ENCODE peak calls at places on chromosomes 12 and 14, in eight cellular contexts. One of them, this sample, is unnamed.

GRCh38 chr14:51109651-51110050 is 14.7 kb upstream of the TRIM9 start:
- DNase-seq in PC-3: no peak
- DNase-seq in endodermal cell: no peak
- DNase-seq in K562: no peak
- DNase-seq in endothelial cell of umbilical vein: no peak
- DNase-seq in fibroblast of lung: no peak
- DNase-seq in HCT116: no peak
- DNase-seq in HepG2: no peak
- DNase-seq in this sample: no peak

GRCh38 chr12:120117961-120118709 is 1.6 kb upstream of the RAB35 start:
- DNase-seq in PC-3: peak
- DNase-seq in endodermal cell: peak
- DNase-seq in K562: peak
- DNase-seq in endothelial cell of umbilical vein: peak
- DNase-seq in fibroblast of lung: peak
- DNase-seq in HCT116: no peak
- DNase-seq in HepG2: peak
- DNase-seq in this sample: no peak

GRCh38 chr14:75875958-75876357 is 105.8 kb downstream of the TGFB3 start:
- DNase-seq in PC-3: no peak
- DNase-seq in endodermal cell: no peak
- DNase-seq in K562: no peak
- DNase-seq in endothelial cell of umbilical vein: no peak
- DNase-seq in fibroblast of lung: no peak
- DNase-seq in HCT116: no peak
- DNase-seq in HepG2: no peak
- DNase-seq in this sample: no peak

GRCh38 chr12:16329594-16329993 is 17.9 kb upstream of the MGST1 start:
- DNase-seq in PC-3: peak
- DNase-seq in endodermal cell: no peak
- DNase-seq in K562: no peak
- DNase-seq in endothelial cell of umbilical vein: no peak
- DNase-seq in fibroblast of lung: no peak
- DNase-seq in HCT116: no peak
- DNase-seq in HepG2: no peak
- DNase-seq in this sample: no peak

GRCh38 chr12:106223485-106224391 is 24.1 kb downstream of the CKAP4 start:
- DNase-seq in PC-3: peak
- DNase-seq in endodermal cell: peak
- DNase-seq in K562: peak
- DNase-seq in endothelial cell of umbilical vein: peak
- DNase-seq in fibroblast of lung: peak
- DNase-seq in HCT116: peak
- DNase-seq in HepG2: peak
- DNase-seq in this sample: peak

GRCh38 chr14:33567736-33568124 is 383.1 kb downstream of the EGLN3 start:
- DNase-seq in PC-3: peak
- DNase-seq in endodermal cell: no peak
- DNase-seq in K562: no peak
- DNase-seq in endothelial cell of umbilical vein: peak
- DNase-seq in fibroblast of lung: peak
- DNase-seq in HCT116: no peak
- DNase-seq in HepG2: no peak
- DNase-seq in this sample: no peak

GRCh38 chr12:49962861-49963765 is 1.4 kb downstream of the AQP5 start:
- DNase-seq in PC-3: peak
- DNase-seq in endodermal cell: peak
- DNase-seq in K562: no peak
- DNase-seq in endothelial cell of umbilical vein: peak
- DNase-seq in fibroblast of lung: no peak
- DNase-seq in HCT116: peak
- DNase-seq in HepG2: no peak
- DNase-seq in this sample: no peak

GRCh38 chr14:96071561-96071960 is 32.4 kb downstream of the C14orf132 start:
- DNase-seq in PC-3: no peak
- DNase-seq in endodermal cell: peak
- DNase-seq in K562: no peak
- DNase-seq in endothelial cell of umbilical vein: no peak
- DNase-seq in fibroblast of lung: no peak
- DNase-seq in HCT116: no peak
- DNase-seq in HepG2: no peak
- DNase-seq in this sample: no peak

GRCh38 chr12:84689638-84690037 is 223.0 kb downstream of the SLC6A15 start:
- DNase-seq in PC-3: no peak
- DNase-seq in endodermal cell: peak
- DNase-seq in K562: no peak
- DNase-seq in endothelial cell of umbilical vein: no peak
- DNase-seq in fibroblast of lung: no peak
- DNase-seq in HCT116: no peak
- DNase-seq in HepG2: no peak
- DNase-seq in this sample: no peak

GRCh38 chr12:111359231-111359913 is 9.5 kb downstream of the PHETA1 start:
- DNase-seq in PC-3: no peak
- DNase-seq in endodermal cell: no peak
- DNase-seq in K562: no peak
- DNase-seq in endothelial cell of umbilical vein: no peak
- DNase-seq in fibroblast of lung: no peak
- DNase-seq in HCT116: no peak
- DNase-seq in HepG2: no peak
- DNase-seq in this sample: no peak

GRCh38 chr14:60648934-60649814 is at the start of gene SIX1:
- DNase-seq in PC-3: peak
- DNase-seq in endodermal cell: peak
- DNase-seq in K562: peak
- DNase-seq in endothelial cell of umbilical vein: peak
- DNase-seq in fibroblast of lung: peak
- DNase-seq in HCT116: peak
- DNase-seq in HepG2: peak
- DNase-seq in this sample: peak

GRCh38 chr14:64682173-64682710 is 22.0 kb upstream of the PLEKHG3 start:
- DNase-seq in PC-3: peak
- DNase-seq in endodermal cell: peak
- DNase-seq in K562: no peak
- DNase-seq in endothelial cell of umbilical vein: peak
- DNase-seq in fibroblast of lung: peak
- DNase-seq in HCT116: no peak
- DNase-seq in HepG2: no peak
- DNase-seq in this sample: no peak

GRCh38 chr14:87108726-87109125 is 884.3 kb downstream of the GALC start:
- DNase-seq in PC-3: no peak
- DNase-seq in endodermal cell: no peak
- DNase-seq in K562: no peak
- DNase-seq in endothelial cell of umbilical vein: no peak
- DNase-seq in fibroblast of lung: peak
- DNase-seq in HCT116: no peak
- DNase-seq in HepG2: no peak
- DNase-seq in this sample: no peak

GRCh38 chr14:49623941-49624806 is 3.6 kb downstream of the MGAT2 start:
- DNase-seq in PC-3: peak
- DNase-seq in endodermal cell: no peak
- DNase-seq in K562: no peak
- DNase-seq in endothelial cell of umbilical vein: peak
- DNase-seq in fibroblast of lung: no peak
- DNase-seq in HCT116: no peak
- DNase-seq in HepG2: no peak
- DNase-seq in this sample: peak

GRCh38 chr12:110449799-110450497 is at the start of gene ARPC3:
- DNase-seq in PC-3: peak
- DNase-seq in endodermal cell: peak
- DNase-seq in K562: peak
- DNase-seq in endothelial cell of umbilical vein: peak
- DNase-seq in fibroblast of lung: peak
- DNase-seq in HCT116: peak
- DNase-seq in HepG2: peak
- DNase-seq in this sample: peak

GRCh38 chr12:112716099-112717093 is 75.2 kb upstream of the RPH3A start:
- DNase-seq in PC-3: no peak
- DNase-seq in endodermal cell: peak
- DNase-seq in K562: peak
- DNase-seq in endothelial cell of umbilical vein: peak
- DNase-seq in fibroblast of lung: no peak
- DNase-seq in HCT116: peak
- DNase-seq in HepG2: no peak
- DNase-seq in this sample: peak

GRCh38 chr12:8644345-8645248 is 18.0 kb downstream of the MFAP5 start:
- DNase-seq in PC-3: no peak
- DNase-seq in endodermal cell: peak
- DNase-seq in K562: no peak
- DNase-seq in endothelial cell of umbilical vein: no peak
- DNase-seq in fibroblast of lung: peak
- DNase-seq in HCT116: no peak
- DNase-seq in HepG2: no peak
- DNase-seq in this sample: peak

GRCh38 chr12:121301876-121302275 is 5.4 kb upstream of the CAMKK2 start:
- DNase-seq in PC-3: peak
- DNase-seq in endodermal cell: no peak
- DNase-seq in K562: no peak
- DNase-seq in endothelial cell of umbilical vein: no peak
- DNase-seq in fibroblast of lung: no peak
- DNase-seq in HCT116: no peak
- DNase-seq in HepG2: no peak
- DNase-seq in this sample: peak

GRCh38 chr12:49945394-49946080 is 5.0 kb upstream of the AQP2 start:
- DNase-seq in PC-3: peak
- DNase-seq in endodermal cell: peak
- DNase-seq in K562: peak
- DNase-seq in endothelial cell of umbilical vein: peak
- DNase-seq in fibroblast of lung: peak
- DNase-seq in HCT116: peak
- DNase-seq in HepG2: peak
- DNase-seq in this sample: peak

GRCh38 chr14:80475074-80475473 is 263.8 kb upstream of the DIO2 start:
- DNase-seq in PC-3: peak
- DNase-seq in endodermal cell: no peak
- DNase-seq in K562: no peak
- DNase-seq in endothelial cell of umbilical vein: no peak
- DNase-seq in fibroblast of lung: peak
- DNase-seq in HCT116: no peak
- DNase-seq in HepG2: no peak
- DNase-seq in this sample: no peak

GRCh38 chr12:73547421-73547820 is 990.2 kb upstream of the ATXN7L3B start:
- DNase-seq in PC-3: peak
- DNase-seq in endodermal cell: no peak
- DNase-seq in K562: no peak
- DNase-seq in endothelial cell of umbilical vein: no peak
- DNase-seq in fibroblast of lung: no peak
- DNase-seq in HCT116: no peak
- DNase-seq in HepG2: no peak
- DNase-seq in this sample: peak

GRCh38 chr12:124171231-124171985 is 123.5 kb upstream of the RFLNA start:
- DNase-seq in PC-3: no peak
- DNase-seq in endodermal cell: no peak
- DNase-seq in K562: no peak
- DNase-seq in endothelial cell of umbilical vein: no peak
- DNase-seq in fibroblast of lung: no peak
- DNase-seq in HCT116: no peak
- DNase-seq in HepG2: no peak
- DNase-seq in this sample: peak
- H3K27ac ChIP-seq in PC-3: no peak
- H3K27ac ChIP-seq in endodermal cell: no peak
- H3K27ac ChIP-seq in K562: no peak
- H3K27ac ChIP-seq in endothelial cell of umbilical vein: no peak
- H3K27ac ChIP-seq in fibroblast of lung: no peak
- H3K27ac ChIP-seq in HCT116: no peak
- H3K27ac ChIP-seq in HepG2: no peak
- H3K27ac ChIP-seq in this sample: no peak

DNA sequence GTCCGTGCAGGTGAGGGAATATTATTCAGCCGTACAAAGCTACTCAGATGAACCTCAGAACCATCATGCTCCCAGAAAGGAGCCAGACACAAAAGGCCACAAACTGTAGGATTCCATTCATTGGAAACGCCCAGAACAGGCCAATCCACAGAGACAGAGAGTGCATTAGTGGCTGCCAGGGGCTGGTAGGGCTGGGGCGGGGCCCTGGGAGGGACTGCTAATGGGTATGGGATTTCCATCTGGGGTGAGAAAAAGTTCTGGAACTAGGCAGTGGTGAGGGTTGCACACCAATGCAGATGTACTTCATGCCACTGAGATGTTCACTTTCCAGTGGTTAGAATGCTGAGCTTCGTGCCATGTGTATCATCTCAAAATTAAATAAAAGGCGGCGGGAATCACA is 101.1 kb downstream of the RFLNA start:
- DNase-seq in PC-3: peak
- DNase-seq in endodermal cell: no peak
- DNase-seq in K562: no peak
- DNase-seq in endothelial cell of umbilical vein: no peak
- DNase-seq in fibroblast of lung: no peak
- DNase-seq in HCT116: no peak
- DNase-seq in HepG2: no peak
- DNase-seq in this sample: no peak
- H3K9ac ChIP-seq in PC-3: peak
- H3K9ac ChIP-seq in endodermal cell: no peak
- H3K9ac ChIP-seq in K562: no peak
- H3K9ac ChIP-seq in endothelial cell of umbilical vein: no peak
- H3K9ac ChIP-seq in fibroblast of lung: no peak
- H3K9ac ChIP-seq in HCT116: no peak
- H3K9ac ChIP-seq in HepG2: no peak
- H3K9ac ChIP-seq in this sample: no peak

GRCh38 chr12:51531982-51532497 is 59.0 kb upstream of the SCN8A start:
- DNase-seq in PC-3: peak
- DNase-seq in endodermal cell: peak
- DNase-seq in K562: peak
- DNase-seq in endothelial cell of umbilical vein: peak
- DNase-seq in fibroblast of lung: peak
- DNase-seq in HCT116: peak
- DNase-seq in HepG2: peak
- DNase-seq in this sample: peak
- H3K27ac ChIP-seq in PC-3: peak
- H3K27ac ChIP-seq in endodermal cell: no peak
- H3K27ac ChIP-seq in K562: no peak
- H3K27ac ChIP-seq in endothelial cell of umbilical vein: no peak
- H3K27ac ChIP-seq in fibroblast of lung: no peak
- H3K27ac ChIP-seq in HCT116: no peak
- H3K27ac ChIP-seq in HepG2: no peak
- H3K27ac ChIP-seq in this sample: no peak

DNA sequence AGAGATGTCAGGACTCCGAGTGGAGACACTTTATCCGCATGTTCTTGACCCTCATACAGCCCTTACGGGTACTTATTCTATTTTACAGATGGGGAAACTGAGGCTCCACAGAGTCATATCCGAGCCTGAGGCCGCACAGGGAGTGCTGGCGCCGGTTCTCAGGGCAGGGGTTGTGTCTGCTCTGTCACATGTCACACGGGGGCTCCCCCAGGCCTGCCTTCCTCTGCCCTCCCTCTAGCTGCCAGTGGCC is 988 bp upstream of the INF2 start:
- DNase-seq in PC-3: no peak
- DNase-seq in endodermal cell: no peak
- DNase-seq in K562: no peak
- DNase-seq in endothelial cell of umbilical vein: no peak
- DNase-seq in fibroblast of lung: no peak
- DNase-seq in HCT116: no peak
- DNase-seq in HepG2: no peak
- DNase-seq in this sample: no peak
- H3K9ac ChIP-seq in PC-3: peak
- H3K9ac ChIP-seq in endodermal cell: no peak
- H3K9ac ChIP-seq in K562: peak
- H3K9ac ChIP-seq in endothelial cell of umbilical vein: no peak
- H3K9ac ChIP-seq in fibroblast of lung: no peak
- H3K9ac ChIP-seq in HCT116: peak
- H3K9ac ChIP-seq in HepG2: peak
- H3K9ac ChIP-seq in this sample: no peak

GRCh38 chr12:54051916-54052744 is 1.5 kb upstream of the HOXC4 start:
- DNase-seq in PC-3: peak
- DNase-seq in endodermal cell: no peak
- DNase-seq in K562: no peak
- DNase-seq in endothelial cell of umbilical vein: no peak
- DNase-seq in fibroblast of lung: no peak
- DNase-seq in HCT116: no peak
- DNase-seq in HepG2: no peak
- DNase-seq in this sample: no peak
- H3K27ac ChIP-seq in PC-3: no peak
- H3K27ac ChIP-seq in endodermal cell: peak
- H3K27ac ChIP-seq in K562: no peak
- H3K27ac ChIP-seq in endothelial cell of umbilical vein: no peak
- H3K27ac ChIP-seq in fibroblast of lung: no peak
- H3K27ac ChIP-seq in HCT116: no peak
- H3K27ac ChIP-seq in HepG2: no peak
- H3K27ac ChIP-seq in this sample: no peak